ENCODE peak calls at places on chromosomes 4 and X, in five cellular contexts. One of them, this sample, is unnamed.

GRCh38 chr4:48041535-48042137 is 25.1 kb downstream of the NIPAL1 start:
- DNase-seq in SK-N-SH: no peak
- DNase-seq in MM.1S: no peak
- DNase-seq in astrocyte: no peak
- DNase-seq in fibroblast of lung: no peak
- DNase-seq in this sample: no peak

GRCh38 chr4:26342328-26343040 is 21.7 kb downstream of the RBPJ start:
- DNase-seq in SK-N-SH: no peak
- DNase-seq in MM.1S: no peak
- DNase-seq in fibroblast of lung: peak; percentile 89
- DNase-seq in astrocyte: peak; percentile 97
- DNase-seq in this sample: no peak

GRCh38 chrX:64894454-64895038 is 81.7 kb downstream of the ZC4H2 start:
- DNase-seq in astrocyte: no peak
- DNase-seq in SK-N-SH: peak; percentile 25
- DNase-seq in MM.1S: peak; percentile 27
- DNase-seq in fibroblast of lung: no peak
- DNase-seq in this sample: peak; percentile 84

GRCh38 chr4:131091896-131092295 is 1995.9 kb downstream of the C4orf33 start:
- DNase-seq in astrocyte: peak; percentile 39
- DNase-seq in MM.1S: peak; percentile 79
- DNase-seq in fibroblast of lung: peak; percentile 61
- DNase-seq in SK-N-SH: peak; percentile 1
- DNase-seq in this sample: no peak

GRCh38 chr4:103915224-103915869 is 195.6 kb upstream of the TACR3 start:
- DNase-seq in SK-N-SH: peak; percentile 6
- DNase-seq in astrocyte: no peak
- DNase-seq in fibroblast of lung: peak; percentile 17
- DNase-seq in MM.1S: peak; percentile 65
- DNase-seq in this sample: no peak

GRCh38 chr4:67198757-67199156 is 346.5 kb downstream of the CENPC start:
- DNase-seq in MM.1S: no peak
- DNase-seq in fibroblast of lung: no peak
- DNase-seq in SK-N-SH: no peak
- DNase-seq in astrocyte: peak; percentile 47
- DNase-seq in this sample: no peak

GRCh38 chr4:95676190-95676589 is 127.4 kb upstream of the UNC5C start:
- DNase-seq in fibroblast of lung: no peak
- DNase-seq in astrocyte: no peak
- DNase-seq in SK-N-SH: no peak
- DNase-seq in MM.1S: no peak
- DNase-seq in this sample: no peak

GRCh38 chr4:1347410-1347864 is 429 bp downstream of the UVSSA start:
- DNase-seq in fibroblast of lung: peak; percentile 84
- DNase-seq in SK-N-SH: peak; percentile 88
- DNase-seq in MM.1S: peak; percentile 75
- DNase-seq in astrocyte: peak; percentile 80
- DNase-seq in this sample: peak; percentile 82

GRCh38 chr4:78311306-78311705 is 240.3 kb upstream of the ANXA3 start:
- DNase-seq in SK-N-SH: no peak
- DNase-seq in fibroblast of lung: no peak
- DNase-seq in astrocyte: no peak
- DNase-seq in MM.1S: no peak
- DNase-seq in this sample: peak; percentile 57

GRCh38 chrX:120456973-120457372 is 12.1 kb downstream of the LAMP2 start:
- DNase-seq in MM.1S: peak; percentile 82
- DNase-seq in SK-N-SH: no peak
- DNase-seq in fibroblast of lung: no peak
- DNase-seq in astrocyte: peak; percentile 62
- DNase-seq in this sample: no peak

GRCh38 chr4:187613089-187613839 is 382.3 kb upstream of the ZFP42 start:
- DNase-seq in fibroblast of lung: no peak
- DNase-seq in SK-N-SH: no peak
- DNase-seq in astrocyte: no peak
- DNase-seq in MM.1S: no peak
- DNase-seq in this sample: no peak

GRCh38 chr4:184282251-184282713 is 64.6 kb upstream of the ENPP6 start:
- DNase-seq in MM.1S: peak; percentile 90
- DNase-seq in astrocyte: no peak
- DNase-seq in fibroblast of lung: no peak
- DNase-seq in SK-N-SH: no peak
- DNase-seq in this sample: peak; percentile 59

GRCh38 chr4:97395980-97396562 is 747.2 kb downstream of the STPG2 start:
- DNase-seq in astrocyte: no peak
- DNase-seq in MM.1S: no peak
- DNase-seq in fibroblast of lung: no peak
- DNase-seq in SK-N-SH: no peak
- DNase-seq in this sample: no peak

GRCh38 chr4:107304699-107305286 is 268.7 kb upstream of the DKK2 start:
- DNase-seq in astrocyte: no peak
- DNase-seq in SK-N-SH: peak; percentile 7
- DNase-seq in MM.1S: no peak
- DNase-seq in fibroblast of lung: no peak
- DNase-seq in this sample: no peak

GRCh38 chrX:50202539-50202938 is 1.7 kb upstream of the AKAP4 start:
- DNase-seq in fibroblast of lung: no peak
- DNase-seq in MM.1S: no peak
- DNase-seq in SK-N-SH: no peak
- DNase-seq in astrocyte: no peak
- DNase-seq in this sample: no peak

GRCh38 chrX:13110427-13111324 is 66.3 kb upstream of the FAM9C start:
- DNase-seq in fibroblast of lung: peak; percentile 95
- DNase-seq in SK-N-SH: peak; percentile 4
- DNase-seq in MM.1S: no peak
- DNase-seq in astrocyte: peak; percentile 96
- DNase-seq in this sample: no peak

GRCh38 chr4:158796370-158797140 is 27.7 kb downstream of the FNIP2 start:
- DNase-seq in MM.1S: no peak
- DNase-seq in SK-N-SH: no peak
- DNase-seq in astrocyte: peak; percentile 52
- DNase-seq in fibroblast of lung: no peak
- DNase-seq in this sample: no peak

GRCh38 chrX:49291615-49292337 is 11.7 kb upstream of the GAGE10 start:
- DNase-seq in fibroblast of lung: peak; percentile 59
- DNase-seq in MM.1S: peak; percentile 15
- DNase-seq in astrocyte: peak; percentile 16
- DNase-seq in SK-N-SH: peak; percentile 60
- DNase-seq in this sample: peak; percentile 92

GRCh38 chr4:612052-612748 is 13.2 kb upstream of the PDE6B start:
- DNase-seq in fibroblast of lung: no peak
- DNase-seq in SK-N-SH: no peak
- DNase-seq in MM.1S: no peak
- DNase-seq in astrocyte: no peak
- DNase-seq in this sample: peak; percentile 20

GRCh38 chr4:23305026-23305425 is 584.8 kb downstream of the PPARGC1A start:
- DNase-seq in SK-N-SH: no peak
- DNase-seq in fibroblast of lung: peak; percentile 18
- DNase-seq in MM.1S: peak; percentile 51
- DNase-seq in astrocyte: peak; percentile 45
- DNase-seq in this sample: no peak

GRCh38 chr4:140811429-140811828 is 55.2 kb upstream of the TBC1D9 start:
- DNase-seq in fibroblast of lung: no peak
- DNase-seq in MM.1S: no peak
- DNase-seq in astrocyte: no peak
- DNase-seq in SK-N-SH: no peak
- DNase-seq in this sample: no peak

GRCh38 chrX:16778545-16778944 is 7.7 kb upstream of the TXLNG start:
- DNase-seq in fibroblast of lung: peak; percentile 20
- DNase-seq in SK-N-SH: no peak
- DNase-seq in MM.1S: no peak
- DNase-seq in astrocyte: no peak
- DNase-seq in this sample: no peak

GRCh38 chrX:87582453-87582852 is 64.9 kb downstream of the KLHL4 start:
- DNase-seq in fibroblast of lung: no peak
- DNase-seq in astrocyte: peak; percentile 6
- DNase-seq in MM.1S: no peak
- DNase-seq in SK-N-SH: no peak
- DNase-seq in this sample: no peak

GRCh38 chr4:6316461-6317003 is 46.9 kb downstream of the WFS1 start:
- DNase-seq in fibroblast of lung: no peak
- DNase-seq in MM.1S: no peak
- DNase-seq in astrocyte: no peak
- DNase-seq in SK-N-SH: no peak
- DNase-seq in this sample: no peak

GRCh38 chr4:47340914-47341313 is 122.6 kb downstream of the COMMD8 start:
- DNase-seq in SK-N-SH: no peak
- DNase-seq in MM.1S: no peak
- DNase-seq in astrocyte: no peak
- DNase-seq in fibroblast of lung: no peak
- DNase-seq in this sample: no peak

GRCh38 chr4:39469429-39470077 is 10.7 kb downstream of the LIAS start:
- DNase-seq in MM.1S: peak; percentile 76
- DNase-seq in fibroblast of lung: peak; percentile 92
- DNase-seq in astrocyte: peak; percentile 78
- DNase-seq in SK-N-SH: peak; percentile 62
- DNase-seq in this sample: peak; percentile 79

GRCh38 chr4:85725727-85726170 is 250.8 kb downstream of the ARHGAP24 start:
- DNase-seq in MM.1S: peak; percentile 22
- DNase-seq in astrocyte: peak; percentile 21
- DNase-seq in fibroblast of lung: peak; percentile 21
- DNase-seq in SK-N-SH: no peak
- DNase-seq in this sample: no peak
- H3K9ac ChIP-seq in MM.1S: no peak overlapping the region
- H3K9ac ChIP-seq in astrocyte: no peak overlapping the region
- H3K9ac ChIP-seq in fibroblast of lung: no peak overlapping the region
- H3K9ac ChIP-seq in SK-N-SH: no peak overlapping the region
- H3K9ac ChIP-seq in this sample: no peak overlapping the region

DNA sequence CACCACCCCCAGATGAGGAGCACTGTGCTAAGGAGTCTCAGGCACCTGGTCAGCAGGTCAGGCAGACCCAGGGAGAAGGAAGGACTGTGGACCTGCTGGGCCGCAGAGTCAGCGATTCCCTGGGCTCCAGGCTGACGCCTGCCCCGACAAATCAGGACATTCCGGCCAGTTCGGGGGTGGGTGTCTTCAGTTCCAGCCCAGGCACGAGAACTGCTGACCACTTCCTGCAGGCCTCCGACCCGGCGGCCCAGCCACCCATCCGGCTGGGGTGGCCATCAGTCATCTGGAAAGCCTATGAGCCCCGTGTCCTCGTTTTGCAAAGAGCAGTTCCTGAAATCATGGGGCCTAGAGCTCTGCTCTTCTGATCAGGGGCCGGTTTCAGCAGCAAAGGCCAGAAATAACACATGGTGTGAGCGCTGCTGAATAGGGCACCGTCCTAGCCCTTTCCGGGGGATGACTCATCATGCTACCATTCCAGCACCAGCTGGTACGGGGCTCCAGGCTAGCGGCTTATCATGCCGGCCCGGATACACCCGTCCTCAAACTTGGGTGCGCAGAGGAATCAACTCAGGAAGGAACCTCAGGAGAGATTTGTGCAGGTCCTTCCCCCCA is 7.8 kb upstream of the SH3TC1 start:
- DNase-seq in fibroblast of lung: peak; percentile 80
- DNase-seq in MM.1S: peak; percentile 63
- DNase-seq in astrocyte: peak; percentile 63
- DNase-seq in SK-N-SH: no peak
- DNase-seq in this sample: no peak
- H3K9ac ChIP-seq in fibroblast of lung: peak overlapping the region; percentile 32
- H3K9ac ChIP-seq in MM.1S: peak overlapping the region; percentile 27
- H3K9ac ChIP-seq in astrocyte: no peak overlapping the region
- H3K9ac ChIP-seq in SK-N-SH: no peak overlapping the region
- H3K9ac ChIP-seq in this sample: no peak overlapping the region

DNA sequence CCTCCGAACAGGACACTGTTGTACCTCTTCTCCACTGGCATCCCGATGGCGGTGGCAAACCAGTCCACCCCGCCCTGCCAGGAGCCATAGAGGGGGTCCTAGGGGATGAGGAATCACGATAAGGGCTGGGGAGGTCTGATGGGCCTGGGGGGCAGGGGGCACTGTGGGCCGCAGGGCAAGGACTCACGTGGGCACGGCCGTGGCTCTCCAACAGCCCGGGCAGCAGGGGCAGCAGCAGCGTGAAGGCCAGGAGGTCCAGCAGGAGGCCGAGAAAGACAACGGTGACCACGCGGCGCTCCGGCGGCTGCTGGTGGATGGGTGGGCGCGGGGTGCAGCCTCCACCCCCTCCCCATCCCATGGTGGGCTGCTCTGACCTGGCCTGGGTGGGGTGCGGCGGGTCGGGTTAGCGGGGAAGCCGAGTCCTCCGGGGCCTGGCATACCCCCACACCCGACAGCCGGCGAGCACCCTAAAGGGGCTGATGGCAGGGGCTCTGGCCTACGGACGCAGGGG is 29.6 kb downstream of the NOP14 start:
- DNase-seq in fibroblast of lung: no peak
- DNase-seq in SK-N-SH: no peak
- DNase-seq in astrocyte: no peak
- DNase-seq in MM.1S: no peak
- DNase-seq in this sample: no peak
- H3K9ac ChIP-seq in fibroblast of lung: peak overlapping the region; percentile 82
- H3K9ac ChIP-seq in SK-N-SH: peak overlapping the region; percentile 65
- H3K9ac ChIP-seq in astrocyte: peak overlapping the region; percentile 80
- H3K9ac ChIP-seq in MM.1S: no peak overlapping the region
- H3K9ac ChIP-seq in this sample: peak overlapping the region; percentile 11

GRCh38 chrX:27626066-27626465 is 35.9 kb downstream of the DCAF8L2 start:
- DNase-seq in SK-N-SH: no peak
- DNase-seq in fibroblast of lung: no peak
- DNase-seq in MM.1S: no peak
- DNase-seq in astrocyte: no peak
- DNase-seq in this sample: no peak
- H3K9ac ChIP-seq in SK-N-SH: no peak overlapping the region
- H3K9ac ChIP-seq in fibroblast of lung: no peak overlapping the region
- H3K9ac ChIP-seq in MM.1S: no peak overlapping the region
- H3K9ac ChIP-seq in astrocyte: no peak overlapping the region
- H3K9ac ChIP-seq in this sample: no peak overlapping the region

DNA sequence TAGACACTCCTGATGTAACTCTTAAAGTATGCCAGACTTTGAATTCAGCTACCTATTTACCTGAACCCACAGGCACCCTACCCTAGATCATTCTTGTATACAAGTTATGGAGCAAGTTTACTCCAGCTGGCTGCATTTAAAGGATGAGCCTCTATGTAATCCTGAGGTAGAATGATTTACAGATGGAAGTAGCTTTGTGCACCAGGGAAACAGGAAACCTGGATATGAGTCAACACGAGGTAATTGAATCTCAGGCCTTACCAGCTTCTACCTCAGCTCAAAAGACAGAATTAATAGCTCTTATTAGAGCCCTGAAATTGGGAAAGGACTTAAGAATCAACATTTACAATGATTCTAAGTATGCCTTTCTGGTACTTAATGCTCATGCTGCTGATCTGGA is 119.8 kb downstream of the AGTR2 start:
- DNase-seq in astrocyte: no peak
- DNase-seq in SK-N-SH: no peak
- DNase-seq in fibroblast of lung: no peak
- DNase-seq in MM.1S: no peak
- DNase-seq in this sample: no peak
- H3K9ac ChIP-seq in astrocyte: no peak overlapping the region
- H3K9ac ChIP-seq in SK-N-SH: no peak overlapping the region
- H3K9ac ChIP-seq in fibroblast of lung: no peak overlapping the region
- H3K9ac ChIP-seq in MM.1S: no peak overlapping the region
- H3K9ac ChIP-seq in this sample: no peak overlapping the region

GRCh38 chrX:2676794-2677675 is 14.1 kb upstream of the CD99 start:
- DNase-seq in MM.1S: no peak
- DNase-seq in SK-N-SH: no peak
- DNase-seq in fibroblast of lung: peak; percentile 51
- DNase-seq in astrocyte: peak; percentile 67
- DNase-seq in this sample: no peak
- H3K9ac ChIP-seq in MM.1S: no peak overlapping the region
- H3K9ac ChIP-seq in SK-N-SH: no peak overlapping the region
- H3K9ac ChIP-seq in fibroblast of lung: no peak overlapping the region
- H3K9ac ChIP-seq in astrocyte: no peak overlapping the region
- H3K9ac ChIP-seq in this sample: no peak overlapping the region

GRCh38 chr4:13872145-13872544 is 244.6 kb upstream of the BOD1L1 start:
- DNase-seq in SK-N-SH: no peak
- DNase-seq in fibroblast of lung: peak; percentile 31
- DNase-seq in MM.1S: no peak
- DNase-seq in astrocyte: no peak
- DNase-seq in this sample: no peak
- H3K9ac ChIP-seq in SK-N-SH: no peak overlapping the region
- H3K9ac ChIP-seq in fibroblast of lung: no peak overlapping the region
- H3K9ac ChIP-seq in MM.1S: no peak overlapping the region
- H3K9ac ChIP-seq in astrocyte: no peak overlapping the region
- H3K9ac ChIP-seq in this sample: no peak overlapping the region

This sample was measured in endodermal cell.